ENCODE peak calls at places on chromosome 5, in seven cellular contexts. V is stimulated activated CD4-positive, alpha-beta T cell treated with anti-CD3 and anti-CD28 coated beads, Interleukin-1b, Interleukin-23, amount 100 ng/mL, for 48 hours; A is HS-5; R is SHP77; M is memory B cell; J is effector CD4-positive, alpha-beta T cell; D is Right ventricle myocardium superior. Y is an unnamed sample.

GRCh38 chr5:68110264-68110663 is 105.3 kb upstream of the PIK3R1 start:
- DNase-seq in R (no peak), V (no peak), J (no peak), D (no peak), A (no peak), M (no peak), Y (no peak)

GRCh38 chr5:79297661-79298060 is 61.7 kb downstream of the JMY start:
- DNase-seq in D (no peak), J (no peak), R (no peak), V (no peak), M (no peak), A (no peak), Y (no peak)

GRCh38 chr5:72166070-72166979 is 59.0 kb downstream of the MAP1B start:
- DNase-seq in J (no peak), D (peak), R (no peak), A (no peak), V (no peak), M (no peak), Y (no peak)

GRCh38 chr5:139848508-139849100 is 53.0 kb downstream of the PSD2 start:
- DNase-seq in D (peak), J (peak), A (no peak), R (no peak), M (no peak), V (peak), Y (no peak)

GRCh38 chr5:59099270-59099994 is 516.6 kb downstream of the RAB3C start:
- DNase-seq in J (peak), A (peak), M (no peak), D (no peak), R (no peak), V (peak), Y (no peak)

GRCh38 chr5:155087036-155087435 is 73.5 kb downstream of the KIF4B start:
- DNase-seq in A (no peak), D (no peak), M (no peak), R (no peak), J (no peak), V (no peak), Y (no peak)

GRCh38 chr5:127297348-127298035 is 6.9 kb downstream of the MEGF10 start:
- DNase-seq in M (no peak), A (no peak), R (no peak), D (no peak), V (no peak), J (no peak), Y (no peak)

GRCh38 chr5:177510567-177511053 is 984 bp upstream of the DOK3 start:
- DNase-seq in J (no peak), M (peak), A (no peak), R (no peak), D (no peak), V (no peak), Y (peak)

GRCh38 chr5:102670224-102670836 is 84.8 kb upstream of the PAM start:
- DNase-seq in A (no peak), J (no peak), V (no peak), R (no peak), M (no peak), D (no peak), Y (no peak)

GRCh38 chr5:142387022-142387682 is 62.3 kb upstream of the SPRY4 start:
- DNase-seq in D (no peak), M (no peak), A (no peak), J (no peak), V (no peak), R (no peak), Y (peak)

GRCh38 chr5:148384389-148384756 is 615 bp downstream of the FBXO38 start:
- DNase-seq in V (peak), A (no peak), R (no peak), J (no peak), M (no peak), D (no peak), Y (no peak)

GRCh38 chr5:67723873-67724272 is 491.7 kb upstream of the PIK3R1 start:
- DNase-seq in D (no peak), R (no peak), A (no peak), M (no peak), J (no peak), V (no peak), Y (no peak)

GRCh38 chr5:74272831-74273545 is 367.5 kb downstream of the ENC1 start:
- DNase-seq in V (no peak), D (no peak), M (no peak), J (no peak), R (no peak), A (no peak), Y (no peak)

GRCh38 chr5:115718853-115719252 is 93.0 kb upstream of the TMED7 start:
- DNase-seq in V (no peak), M (no peak), J (no peak), A (no peak), R (no peak), D (no peak), Y (no peak)

GRCh38 chr5:175845229-175845628 is 26.1 kb upstream of the CPLX2 start:
- DNase-seq in D (no peak), R (no peak), A (no peak), M (no peak), V (no peak), J (no peak), Y (no peak)

GRCh38 chr5:149452665-149453617 is 73.8 kb upstream of the IL17B start:
- DNase-seq in R (no peak), D (peak), V (no peak), J (no peak), A (peak), M (no peak), Y (no peak)

GRCh38 chr5:133400831-133401351 is 211.4 kb downstream of the FSTL4 start:
- DNase-seq in A (no peak), J (no peak), R (no peak), V (no peak), M (no peak), D (no peak), Y (no peak)